ENCODE peak calls at places on chromosomes 1 and 21, in eight cellular contexts. T, Z, O, X, M, V, P and G are unnamed samples.

GRCh38 chr21:40386301-40386911 is 460.6 kb downstream of the DSCAM start:
- DNase-seq in T (peak; percentile 61), Z (peak; percentile 13), O (peak; percentile 15), X (peak; percentile 52), M (no peak), V (no peak), P (no peak), G (peak; percentile 79)

GRCh38 chr1:43688594-43689000 is 18.7 kb upstream of the ST3GAL3 start:
- DNase-seq in T (no peak), Z (no peak), O (no peak), X (no peak), M (no peak), V (no peak), P (no peak), G (no peak)

GRCh38 chr1:59310527-59310926 is 13.6 kb downstream of the FGGY start:
- DNase-seq in T (no peak), Z (no peak), O (no peak), X (no peak), M (no peak), V (no peak), P (no peak), G (no peak)

GRCh38 chr1:226217273-226217672 is 6.2 kb upstream of the MIXL1 start:
- DNase-seq in T (no peak), Z (no peak), O (no peak), X (no peak), M (no peak), V (no peak), P (no peak), G (no peak)

GRCh38 chr1:106753069-106753468 is 303.4 kb upstream of the PRMT6 start:
- DNase-seq in T (no peak), Z (no peak), O (no peak), X (no peak), M (no peak), V (no peak), P (no peak), G (no peak)

GRCh38 chr1:213008564-213008963 is 7.1 kb downstream of the ANGEL2 start:
- DNase-seq in T (no peak), Z (no peak), O (no peak), X (no peak), M (no peak), V (no peak), P (peak; percentile 45), G (no peak)

GRCh38 chr1:65009724-65010420 is 43.5 kb upstream of the JAK1 start:
- DNase-seq in T (no peak), Z (no peak), O (no peak), X (no peak), M (no peak), V (no peak), P (no peak), G (no peak)

GRCh38 chr1:48236716-48237470 is 14.4 kb downstream of the SLC5A9 start:
- DNase-seq in T (peak; percentile 31), Z (no peak), O (peak; percentile 54), X (no peak), M (peak; percentile 13), V (no peak), P (peak; percentile 68), G (no peak)

GRCh38 chr1:162456324-162456723 is 41.3 kb upstream of the UHMK1 start:
- DNase-seq in T (no peak), Z (no peak), O (no peak), X (no peak), M (no peak), V (no peak), P (no peak), G (no peak)

GRCh38 chr1:155974208-155975165 is 3.9 kb downstream of the ARHGEF2 start:
- DNase-seq in T (no peak), Z (no peak), O (no peak), X (no peak), M (no peak), V (no peak), P (no peak), G (no peak)

GRCh38 chr1:38818706-38819439 is 40.7 kb downstream of the RRAGC start:
- DNase-seq in T (no peak), Z (peak; percentile 40), O (no peak), X (no peak), M (no peak), V (no peak), P (no peak), G (no peak)